ENCODE peak calls at places on chromosomes 7 and 10, in ten cellular contexts. C, F, N, E, W, D, T, J, L and M are unnamed samples.
A peak's percentile ranks its signal among the peaks of the same experiment; 100 is the strongest.

GRCh38 chr7:98265841-98266271 is 13.8 kb upstream of the TECPR1 start:
- DNase-seq in C (no peak), F (no peak), N (no peak), E (no peak), W (no peak), D (no peak), T (peak; percentile 52), J (no peak), L (no peak), M (no peak)

GRCh38 chr7:120272896-120273475 is at the start of gene KCND2:
- DNase-seq in C (no peak), F (peak; percentile 16), N (no peak), E (peak; percentile 39), W (no peak), D (peak; percentile 71), T (no peak), J (peak; percentile 43), L (no peak), M (peak; percentile 67)

GRCh38 chr7:19376591-19376990 is 231.4 kb upstream of the FERD3L start:
- DNase-seq in C (no peak), F (no peak), N (no peak), E (no peak), W (no peak), D (no peak), T (peak; percentile 57), J (no peak), L (no peak), M (no peak)

GRCh38 chr7:147708871-147709270 is 881.7 kb upstream of the C7orf33 start:
- DNase-seq in C (no peak), F (no peak), N (no peak), E (no peak), W (no peak), D (no peak), T (no peak), J (no peak), L (no peak), M (no peak)

GRCh38 chr10:43873717-43874116 is 225.0 kb upstream of the ZNF32 start:
- DNase-seq in C (no peak), F (no peak), N (no peak), E (no peak), W (no peak), D (no peak), T (no peak), J (no peak), L (no peak), M (peak; percentile 48)

GRCh38 chr7:139016931-139017511 is 18.8 kb downstream of the ZC3HAV1L start:
- DNase-seq in C (peak; percentile 58), F (peak; percentile 47), N (no peak), E (peak; percentile 68), W (peak; percentile 95), D (no peak), T (peak; percentile 44), J (peak; percentile 19), L (peak; percentile 85), M (no peak)

GRCh38 chr10:4316166-4316810 is 509.7 kb upstream of the AKR1E2 start:
- DNase-seq in C (no peak), F (peak; percentile 5), N (no peak), E (no peak), W (no peak), D (peak; percentile 85), T (peak; percentile 95), J (no peak), L (no peak), M (no peak)

GRCh38 chr7:98133181-98133580 is 26.5 kb downstream of the LMTK2 start:
- DNase-seq in C (peak; percentile 29), F (no peak), N (no peak), E (no peak), W (no peak), D (no peak), T (peak; percentile 14), J (no peak), L (no peak), M (no peak)

GRCh38 chr10:133276435-133277201 is at the start of gene ADAM8:
- DNase-seq in C (no peak), F (no peak), N (no peak), E (no peak), W (no peak), D (no peak), T (no peak), J (peak; percentile 60), L (peak; percentile 58), M (no peak)
- TF ChIP-seq CTCF in C (no peak), F (no peak), N (no peak), E (no peak), W (no peak), D (no peak), T (no peak), J (no peak), L (no peak), M (no peak)

GRCh38 chr7:9657257-9657656 is 1223.8 kb downstream of the NXPH1 start:
- DNase-seq in C (no peak), F (no peak), N (no peak), E (no peak), W (no peak), D (no peak), T (no peak), J (no peak), L (no peak), M (no peak)
- TF ChIP-seq CTCF in C (no peak), F (no peak), N (no peak), E (no peak), W (no peak), D (no peak), T (peak; percentile 13), J (peak; percentile 32), L (no peak), M (peak; percentile 36)

DNA sequence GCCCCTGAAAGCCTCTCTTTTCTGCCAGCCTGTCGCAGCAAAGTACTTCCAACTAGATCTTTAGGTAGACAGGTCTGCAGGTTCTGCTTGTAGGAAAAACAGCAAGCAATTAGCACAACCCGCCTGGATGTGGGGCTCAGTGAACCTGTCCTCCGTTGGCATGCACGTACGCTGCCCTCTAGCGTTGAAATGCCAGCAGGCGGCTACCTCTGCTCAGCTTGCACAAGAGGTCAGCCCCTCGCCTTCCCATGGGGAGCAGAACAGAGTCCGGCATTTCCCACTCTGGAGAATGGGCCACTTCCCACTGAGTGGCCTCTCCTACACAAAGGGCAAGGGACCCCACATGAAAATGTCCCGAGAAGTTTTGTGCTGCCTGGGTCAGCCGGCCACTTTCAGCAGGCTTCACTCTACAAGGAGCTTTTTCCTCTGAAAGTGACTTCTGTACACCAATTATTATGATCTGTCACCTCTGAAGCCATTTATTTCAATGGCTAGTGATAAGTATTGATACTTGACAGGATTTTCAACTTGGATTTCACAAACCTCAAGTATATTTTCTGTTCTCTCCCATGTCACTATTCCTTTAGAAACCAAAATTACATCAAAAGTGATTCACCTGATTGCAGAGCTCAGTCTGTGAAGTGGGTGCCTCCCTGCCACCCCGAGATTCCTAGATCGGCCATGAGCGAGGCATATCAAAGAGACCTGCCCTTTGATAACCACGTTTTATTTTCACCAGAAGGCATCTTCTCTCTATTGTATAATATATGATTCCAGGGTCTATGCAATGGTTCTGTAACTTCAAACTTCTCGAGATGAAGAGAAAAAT is 56.7 kb downstream of the JCAD start:
- DNase-seq in C (peak; percentile 69), F (peak; percentile 78), N (peak; percentile 85), E (peak; percentile 81), W (peak; percentile 76), D (peak; percentile 84), T (peak; percentile 64), J (peak; percentile 71), L (peak; percentile 68), M (peak; percentile 87)
- TF ChIP-seq CTCF in C (peak; percentile 79), F (peak; percentile 82), N (peak; percentile 29), E (peak; percentile 40), W (peak; percentile 73), D (peak; percentile 90), T (peak; percentile 84), J (peak; percentile 86), L (peak; percentile 45), M (peak; percentile 87)

GRCh38 chr7:91249506-91250233 is 14.6 kb upstream of the FZD1 start:
- DNase-seq in C (no peak), F (no peak), N (no peak), E (no peak), W (no peak), D (no peak), T (peak; percentile 66), J (no peak), L (peak; percentile 14), M (no peak)

GRCh38 chr7:91250706-91251105 is 13.5 kb upstream of the FZD1 start:
- DNase-seq in C (no peak), F (no peak), N (no peak), E (no peak), W (no peak), D (no peak), T (no peak), J (no peak), L (no peak), M (no peak)

GRCh38 chr7:91243591-91244368 is 20.5 kb upstream of the FZD1 start:
- DNase-seq in C (no peak), F (no peak), N (no peak), E (no peak), W (no peak), D (no peak), T (peak; percentile 29), J (no peak), L (no peak), M (no peak)

GRCh38 chr7:91248996-91249395 is 15.2 kb upstream of the FZD1 start:
- DNase-seq in C (no peak), F (no peak), N (no peak), E (no peak), W (no peak), D (no peak), T (peak; percentile 20), J (no peak), L (no peak), M (no peak)

DNA sequence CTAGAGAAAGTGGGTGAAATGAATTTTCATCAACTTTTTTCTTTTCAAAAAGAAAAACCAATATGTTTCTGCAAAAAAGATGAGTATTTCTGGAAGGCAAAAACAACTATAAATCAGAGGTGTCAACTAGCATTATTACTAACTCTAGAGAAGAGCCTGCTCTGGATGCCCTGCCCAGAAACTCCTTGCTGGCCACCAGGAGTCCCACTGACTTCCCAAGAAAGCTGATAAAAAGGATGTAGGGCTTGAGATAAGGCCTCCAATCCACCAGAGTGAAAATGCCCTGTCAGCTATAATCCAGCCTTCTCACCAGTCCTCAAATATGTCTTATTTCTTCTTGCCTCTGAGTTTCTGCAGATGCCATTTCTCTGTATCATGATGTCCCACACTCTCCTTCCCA is 16.7 kb upstream of the FZD1 start:
- DNase-seq in C (no peak), F (no peak), N (no peak), E (no peak), W (no peak), D (no peak), T (no peak), J (no peak), L (no peak), M (no peak)
- TF ChIP-seq CTCF in C (no peak), F (peak; percentile 18), N (no peak), E (no peak), W (no peak), D (no peak), T (no peak), J (no peak), L (no peak), M (peak; percentile 19)